ENCODE peak calls at places on chromosomes 12 and 14, in ten cellular contexts. T, J, Z, A, R, V, G, B, I and N are unnamed samples.

GRCh38 chr12:54561164-54561563 is 11.8 kb downstream of the PDE1B start:
- DNase-seq in T (no peak), J (no peak), Z (no peak), A (no peak), R (no peak), V (no peak), G (no peak), B (no peak), I (no peak), N (no peak)

GRCh38 chr12:116604883-116605641 is 45.9 kb downstream of the MAP1LC3B2 start:
- DNase-seq in T (no peak), J (no peak), Z (no peak), A (no peak), R (no peak), V (no peak), G (peak), B (no peak), I (no peak), N (no peak)

GRCh38 chr12:121576851-121577391 is 3.9 kb downstream of the KDM2B start:
- DNase-seq in T (peak), J (peak), Z (peak), A (no peak), R (peak), V (peak), G (peak), B (no peak), I (no peak), N (no peak)

GRCh38 chr12:107818984-107819383 is 44.5 kb downstream of the ASCL4 start:
- DNase-seq in T (peak), J (peak), Z (no peak), A (no peak), R (peak), V (no peak), G (no peak), B (no peak), I (no peak), N (no peak)

GRCh38 chr14:104633276-104633861 is 28.8 kb upstream of the TMEM179 start:
- DNase-seq in T (no peak), J (no peak), Z (no peak), A (no peak), R (no peak), V (no peak), G (no peak), B (no peak), I (no peak), N (no peak)

GRCh38 chr12:6312529-6313325 is 2.2 kb downstream of the PLEKHG6 start:
- DNase-seq in T (peak), J (no peak), Z (peak), A (peak), R (peak), V (no peak), G (no peak), B (no peak), I (peak), N (peak)

GRCh38 chr14:90520326-90520725 is 123.5 kb downstream of the CALM1 start:
- DNase-seq in T (no peak), J (no peak), Z (no peak), A (no peak), R (no peak), V (no peak), G (no peak), B (no peak), I (no peak), N (no peak)

GRCh38 chr12:48779869-48780268 is 9.0 kb downstream of the ADCY6 start:
- DNase-seq in T (no peak), J (peak), Z (no peak), A (no peak), R (no peak), V (peak), G (peak), B (no peak), I (no peak), N (no peak)

GRCh38 chr12:18422849-18423248 is 161.5 kb downstream of the PIK3C2G start:
- DNase-seq in T (peak), J (peak), Z (no peak), A (no peak), R (no peak), V (no peak), G (no peak), B (no peak), I (no peak), N (no peak)

GRCh38 chr12:117524806-117525205 is 163.4 kb upstream of the NOS1 start:
- DNase-seq in T (no peak), J (no peak), Z (no peak), A (no peak), R (no peak), V (no peak), G (no peak), B (no peak), I (no peak), N (no peak)

GRCh38 chr12:1619599-1619998 is 9.4 kb upstream of the WNT5B start:
- DNase-seq in T (no peak), J (no peak), Z (no peak), A (peak), R (no peak), V (no peak), G (no peak), B (no peak), I (peak), N (no peak)

GRCh38 chr12:130063866-130064265 is 98.4 kb upstream of the FZD10 start:
- DNase-seq in T (no peak), J (no peak), Z (no peak), A (no peak), R (no peak), V (no peak), G (no peak), B (no peak), I (no peak), N (no peak)

GRCh38 chr14:68144051-68144681 is 324.6 kb downstream of the RAD51B start:
- DNase-seq in T (peak), J (peak), Z (no peak), A (no peak), R (no peak), V (peak), G (peak), B (no peak), I (no peak), N (no peak)

GRCh38 chr12:132561784-132562156 is 48.6 kb downstream of the LRCOL1 start:
- DNase-seq in T (peak), J (no peak), Z (peak), A (no peak), R (peak), V (peak), G (no peak), B (no peak), I (no peak), N (no peak)
- TF ChIP-seq CTCF in T (peak), J (peak), Z (peak), A (peak), R (peak), V (peak), G (peak), B (peak), I (no peak), N (peak)

GRCh38 chr14:24115451-24116110 is 832 bp upstream of the NRL start:
- DNase-seq in T (no peak), J (no peak), Z (no peak), A (no peak), R (no peak), V (no peak), G (no peak), B (no peak), I (no peak), N (no peak)

GRCh38 chr14:24116111-24116809 is 1.5 kb upstream of the NRL start:
- DNase-seq in T (no peak), J (no peak), Z (no peak), A (no peak), R (no peak), V (no peak), G (no peak), B (no peak), I (no peak), N (no peak)

GRCh38 chr14:24113379-24113800 is 1.2 kb upstream of the DCAF11 start:
- DNase-seq in T (no peak), J (no peak), Z (no peak), A (no peak), R (no peak), V (no peak), G (no peak), B (no peak), I (no peak), N (no peak)

GRCh38 chr14:24113801-24114535 is 609 bp upstream of the DCAF11 start:
- DNase-seq in T (peak), J (peak), Z (peak), A (peak), R (peak), V (peak), G (peak), B (peak), I (peak), N (peak)

DNA sequence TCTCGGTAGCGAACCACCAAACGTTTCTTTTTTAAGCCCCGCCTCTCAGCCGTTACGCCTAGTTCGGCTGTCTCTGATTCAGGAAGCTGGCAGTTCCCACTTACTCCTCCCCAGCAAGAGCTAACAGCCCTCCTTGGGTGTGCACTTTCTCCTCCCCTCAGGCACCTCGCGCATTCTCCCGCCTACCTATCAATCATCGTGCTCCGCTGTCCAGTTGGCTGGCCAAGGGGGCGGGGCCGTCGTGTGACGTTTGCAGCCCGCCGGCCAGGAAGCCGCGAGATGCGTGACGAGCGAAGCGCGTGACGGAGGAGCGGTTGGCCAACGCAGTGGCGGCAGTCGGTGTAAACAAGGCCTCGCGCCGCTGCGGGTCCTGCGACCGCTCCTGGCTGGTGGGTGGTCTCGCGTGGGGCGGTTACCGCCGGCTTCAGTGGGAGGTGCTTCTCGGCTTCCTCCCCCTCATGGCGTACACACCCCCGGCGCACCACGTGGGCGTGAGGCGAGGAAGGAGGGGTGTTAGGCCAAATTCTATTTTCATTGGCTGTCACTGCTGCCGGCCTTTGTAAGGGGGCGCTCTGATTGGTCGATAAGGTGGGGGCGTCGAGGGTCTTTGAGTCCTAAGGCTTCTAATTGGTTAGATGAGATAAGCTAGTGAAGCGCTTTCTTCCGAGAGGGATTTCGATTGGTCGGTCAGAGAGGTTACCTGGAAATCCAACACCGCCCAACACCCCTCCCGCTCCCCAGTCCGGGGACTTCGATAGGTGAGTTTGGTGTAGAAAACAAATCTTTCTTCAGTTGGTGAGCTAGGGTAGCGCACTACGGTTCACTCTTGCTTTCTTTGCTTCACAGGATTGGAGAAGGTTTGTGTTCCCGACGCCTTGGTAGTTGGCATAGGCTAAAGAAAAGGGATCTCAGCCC is at the start of the genes DCAF11 and NRL:
- DNase-seq in T (peak), J (peak), Z (peak), A (peak), R (peak), V (peak), G (peak), B (peak), I (peak), N (peak)
- H2AFZ ChIP-seq in T (peak), J (peak), Z (peak), A (peak), R (peak), V (peak), G (peak), B (peak), I (peak), N (peak)

GRCh38 chr12:113524495-113524894 is 52.8 kb upstream of the LHX5 start:
- DNase-seq in T (no peak), J (no peak), Z (peak), A (no peak), R (no peak), V (peak), G (no peak), B (no peak), I (no peak), N (no peak)

GRCh38 chr12:113514602-113515001 is 42.9 kb upstream of the LHX5 start:
- DNase-seq in T (no peak), J (no peak), Z (no peak), A (no peak), R (no peak), V (no peak), G (no peak), B (no peak), I (no peak), N (no peak)

GRCh38 chr12:113525066-113525465 is 53.4 kb upstream of the LHX5 start:
- DNase-seq in T (no peak), J (no peak), Z (no peak), A (no peak), R (no peak), V (no peak), G (no peak), B (no peak), I (no peak), N (no peak)

GRCh38 chr12:113515082-113515856 is 43.6 kb upstream of the LHX5 start:
- DNase-seq in T (no peak), J (no peak), Z (peak), A (no peak), R (peak), V (no peak), G (no peak), B (no peak), I (no peak), N (no peak)

GRCh38 chr12:113519464-113520191 is 48.0 kb upstream of the LHX5 start:
- DNase-seq in T (no peak), J (no peak), Z (peak), A (no peak), R (peak), V (no peak), G (no peak), B (no peak), I (no peak), N (no peak)
- TF ChIP-seq EZH2 in T (no peak), J (no peak), Z (no peak), A (no peak), R (no peak), V (no peak), G (no peak), B (no peak), I (no peak), N (no peak)

GRCh38 chr12:56468216-56469006 is at the start of gene SPRYD4:
- DNase-seq in T (peak), J (peak), Z (peak), A (peak), R (peak), V (peak), G (peak), B (peak), I (peak), N (no peak)
- TF ChIP-seq CTCF in T (peak), J (no peak), Z (peak), A (peak), R (peak), V (peak), G (peak), B (peak), I (peak), N (peak)

GRCh38 chr12:26853303-26854027 is 20.5 kb upstream of the ITPR2 start:
- DNase-seq in T (peak), J (peak), Z (peak), A (no peak), R (peak), V (peak), G (peak), B (no peak), I (peak), N (no peak)

GRCh38 chr12:26854028-26854387 is 21.0 kb upstream of the ITPR2 start:
- DNase-seq in T (no peak), J (no peak), Z (no peak), A (no peak), R (no peak), V (no peak), G (no peak), B (no peak), I (no peak), N (no peak)

GRCh38 chr12:26855337-26856089 is 22.5 kb upstream of the ITPR2 start:
- DNase-seq in T (no peak), J (no peak), Z (no peak), A (no peak), R (no peak), V (no peak), G (no peak), B (no peak), I (no peak), N (no peak)

GRCh38 chr12:26861690-26862089 is 28.7 kb upstream of the ITPR2 start:
- DNase-seq in T (no peak), J (no peak), Z (no peak), A (no peak), R (no peak), V (no peak), G (no peak), B (no peak), I (no peak), N (no peak)

DNA sequence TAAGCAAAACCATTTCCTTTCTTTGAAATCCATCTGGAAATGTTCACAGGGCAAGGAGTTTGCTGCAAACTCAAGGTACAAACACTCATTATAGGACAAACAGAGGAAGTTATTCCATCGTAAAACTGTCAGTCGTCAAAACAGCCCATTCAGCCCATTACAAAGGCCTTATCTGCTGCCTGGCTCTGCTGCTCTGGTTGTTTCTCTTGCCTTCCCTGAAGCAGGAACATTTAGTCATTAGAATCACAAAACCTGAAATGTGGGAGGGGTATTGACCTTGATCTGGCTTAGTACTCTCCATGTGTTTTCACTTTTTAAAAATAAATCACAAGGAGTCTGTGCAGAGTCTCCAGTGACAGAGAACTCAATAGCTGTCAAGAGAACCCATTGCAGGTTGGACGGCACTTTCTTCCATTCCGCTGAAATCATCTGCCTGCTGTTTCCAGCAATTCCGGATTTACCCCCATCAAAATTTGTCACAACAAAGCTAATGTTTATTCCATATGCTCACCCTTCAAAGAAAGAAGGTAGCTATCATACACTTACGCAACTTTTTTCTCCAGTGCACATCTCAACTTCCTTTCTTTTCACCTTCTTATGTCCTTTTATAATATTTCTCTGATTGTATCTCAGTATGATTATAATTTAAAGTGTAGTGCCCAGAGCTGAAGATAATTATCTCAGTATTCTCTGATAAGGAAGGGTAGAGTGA is 24.6 kb upstream of the ITPR2 start:
- DNase-seq in T (no peak), J (no peak), Z (peak), A (no peak), R (no peak), V (peak), G (no peak), B (no peak), I (no peak), N (no peak)
- H2AFZ ChIP-seq in T (no peak), J (peak), Z (no peak), A (no peak), R (peak), V (no peak), G (no peak), B (no peak), I (no peak), N (no peak)